ENCODE peak calls at places on chromosomes 7 and 10, in five cellular contexts. E is activated CD8-positive, alpha-beta T cell treated with anti-CD3 and anti-CD28 coated beads for 36 hours; F is mucosa of descending colon; Y is CD4-positive, alpha-beta T cell; I is upper lobe of right lung. X is an unnamed sample.

GRCh38 chr7:122316467-122317394 is 12.2 kb upstream of the FEZF1 start:
- ATAC-seq in Y (no peak), I (peak; percentile 40), F (peak; percentile 83), E (no peak), X (peak; percentile 44)

GRCh38 chr7:50531401-50531906 is 33.8 kb downstream of the DDC start:
- ATAC-seq in Y (peak; percentile 29), I (peak; percentile 58), F (peak; percentile 62), E (peak; percentile 61), X (no peak)

GRCh38 chr10:84214612-84215235 is 10.6 kb downstream of the LRIT2 start:
- ATAC-seq in Y (peak; percentile 75), F (peak; percentile 60), E (peak; percentile 80), I (peak; percentile 45), X (no peak)

GRCh38 chr7:34720289-34720688 is 62.3 kb downstream of the NPSR1 start:
- ATAC-seq in E (no peak), Y (no peak), F (no peak), I (no peak), X (no peak)

GRCh38 chr10:60827791-60828488 is 49.7 kb downstream of the CDK1 start:
- ATAC-seq in E (peak; percentile 30), I (peak; percentile 74), Y (no peak), F (no peak), X (peak; percentile 70)

GRCh38 chr7:72217151-72217550 is 195.0 kb downstream of the CALN1 start:
- ATAC-seq in Y (no peak), F (no peak), I (peak; percentile 21), E (no peak), X (no peak)

GRCh38 chr10:119250641-119251314 is 43.4 kb downstream of the GRK5 start:
- ATAC-seq in E (peak; percentile 40), F (no peak), Y (no peak), I (no peak), X (no peak)

GRCh38 chr7:84786073-84786472 is 400.8 kb downstream of the SEMA3D start:
- ATAC-seq in Y (no peak), I (no peak), F (no peak), E (no peak), X (no peak)

GRCh38 chr7:54932818-54933543 is 85.8 kb upstream of the EGFR start:
- ATAC-seq in E (no peak), F (peak; percentile 99), Y (no peak), I (peak; percentile 100), X (peak; percentile 96)

GRCh38 chr7:42292991-42293521 is 56.0 kb upstream of the GLI3 start:
- ATAC-seq in I (peak; percentile 90), Y (no peak), F (no peak), E (no peak), X (no peak)

GRCh38 chr7:44145419-44145968 is 4.4 kb upstream of the MYL7 start:
- ATAC-seq in I (no peak), E (peak; percentile 58), F (no peak), Y (peak; percentile 86), X (peak; percentile 36)

GRCh38 chr10:132448248-132448731 is 51.3 kb downstream of the PWWP2B start:
- ATAC-seq in E (peak; percentile 28), I (peak; percentile 75), F (peak; percentile 65), Y (no peak), X (peak; percentile 51)

GRCh38 chr7:70238171-70238575 is 639.9 kb downstream of the AUTS2 start:
- ATAC-seq in I (peak; percentile 67), E (no peak), Y (no peak), F (no peak), X (no peak)

GRCh38 chr10:69409176-69409495 is 7.6 kb downstream of the TACR2 start:
- ATAC-seq in E (no peak), Y (no peak), I (no peak), F (no peak), X (no peak)

GRCh38 chr10:69409968-69410367 is 6.8 kb downstream of the TACR2 start:
- ATAC-seq in Y (no peak), E (no peak), F (no peak), I (no peak), X (no peak)

GRCh38 chr10:69407621-69408301 is 9.0 kb downstream of the TACR2 start:
- ATAC-seq in Y (no peak), I (no peak), E (no peak), F (no peak), X (no peak)

GRCh38 chr10:69406816-69407580 is 9.7 kb downstream of the TACR2 start:
- ATAC-seq in E (no peak), Y (no peak), F (no peak), I (no peak), X (no peak)

GRCh38 chr10:69408318-69409175 is 8.2 kb downstream of the TACR2 start:
- ATAC-seq in E (peak; percentile 89), Y (peak; percentile 92), F (peak; percentile 91), I (peak; percentile 93), X (peak; percentile 87)
- TF ChIP-seq CTCF in E (peak; percentile 82), Y (peak; percentile 73), F (peak; percentile 86), I (peak; percentile 81), X (peak; percentile 60)

GRCh38 chr7:101217388-101218235 is at the start of the genes PLOD3 and ZNHIT1:
- ATAC-seq in I (peak; percentile 92), Y (peak; percentile 81), E (peak; percentile 89), F (peak; percentile 87), X (peak; percentile 94)

GRCh38 chr7:101216001-101216859 is 1.2 kb downstream of the PLOD3 start:
- ATAC-seq in F (peak; percentile 7), E (no peak), I (peak; percentile 8), Y (no peak), X (no peak)

GRCh38 chr7:101220295-101220694 is 2.3 kb downstream of the ZNHIT1 start:
- ATAC-seq in Y (no peak), E (no peak), F (no peak), I (no peak), X (no peak)

GRCh38 chr7:101218236-101219130 is 518 bp downstream of the ZNHIT1 start:
- ATAC-seq in E (peak; percentile 10), I (no peak), F (peak; percentile 42), Y (peak; percentile 8), X (no peak)

GRCh38 chr7:101216860-101217387 is 457 bp downstream of the PLOD3 start:
- ATAC-seq in E (peak; percentile 2), Y (no peak), I (no peak), F (no peak), X (no peak)
- TF ChIP-seq CTCF in E (no peak), Y (no peak), I (no peak), F (no peak), X (no peak)

DNA sequence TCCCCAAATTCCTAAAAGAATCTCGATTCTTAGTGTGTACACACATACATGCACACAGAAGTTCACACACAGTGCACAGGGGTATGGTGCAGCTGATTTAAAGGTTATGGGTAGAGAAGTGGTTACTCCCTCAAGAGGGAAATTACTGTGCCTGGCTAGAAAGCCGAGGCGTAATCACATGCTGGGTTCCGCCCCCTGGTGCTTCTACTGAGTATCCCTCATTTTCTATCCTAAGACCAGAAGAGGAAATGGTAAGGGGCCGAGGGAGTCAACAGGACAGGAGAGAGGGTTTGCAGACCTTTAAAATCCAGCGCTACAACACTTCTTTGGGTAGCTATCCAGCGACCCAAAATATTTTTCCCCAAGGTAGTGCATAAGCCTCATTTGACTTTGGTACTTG is 147.3 kb upstream of the TMEM196 start:
- ATAC-seq in F (no peak), E (no peak), I (no peak), Y (no peak), X (no peak)
- TF ChIP-seq CTCF in F (no peak), E (no peak), I (no peak), Y (no peak), X (no peak)

GRCh38 chr7:24005517-24005916 is 278.5 kb upstream of the NPY start:
- ATAC-seq in Y (no peak), F (no peak), I (no peak), E (no peak), X (no peak)
- TF ChIP-seq CTCF in Y (no peak), F (no peak), I (no peak), E (no peak), X (no peak)

GRCh38 chr10:127757033-127757432 is 20.0 kb downstream of the FOXI2 start:
- ATAC-seq in F (no peak), I (no peak), E (no peak), Y (no peak), X (no peak)
- TF ChIP-seq CTCF in F (no peak), I (no peak), E (no peak), Y (no peak), X (no peak)

GRCh38 chr7:47988496-47989386 is 9.3 kb upstream of the HUS1 start:
- ATAC-seq in Y (no peak), E (no peak), F (no peak), I (no peak), X (no peak)
- TF ChIP-seq CTCF in Y (peak; percentile 13), E (peak; percentile 32), F (no peak), I (peak; percentile 28), X (no peak)

GRCh38 chr7:139359366-139360209 is at the start of gene LUC7L2:
- ATAC-seq in F (peak; percentile 95), Y (peak; percentile 72), I (peak; percentile 97), E (peak; percentile 76), X (peak; percentile 95)
- TF ChIP-seq CTCF in F (no peak), Y (no peak), I (no peak), E (no peak), X (peak; percentile 26)

DNA sequence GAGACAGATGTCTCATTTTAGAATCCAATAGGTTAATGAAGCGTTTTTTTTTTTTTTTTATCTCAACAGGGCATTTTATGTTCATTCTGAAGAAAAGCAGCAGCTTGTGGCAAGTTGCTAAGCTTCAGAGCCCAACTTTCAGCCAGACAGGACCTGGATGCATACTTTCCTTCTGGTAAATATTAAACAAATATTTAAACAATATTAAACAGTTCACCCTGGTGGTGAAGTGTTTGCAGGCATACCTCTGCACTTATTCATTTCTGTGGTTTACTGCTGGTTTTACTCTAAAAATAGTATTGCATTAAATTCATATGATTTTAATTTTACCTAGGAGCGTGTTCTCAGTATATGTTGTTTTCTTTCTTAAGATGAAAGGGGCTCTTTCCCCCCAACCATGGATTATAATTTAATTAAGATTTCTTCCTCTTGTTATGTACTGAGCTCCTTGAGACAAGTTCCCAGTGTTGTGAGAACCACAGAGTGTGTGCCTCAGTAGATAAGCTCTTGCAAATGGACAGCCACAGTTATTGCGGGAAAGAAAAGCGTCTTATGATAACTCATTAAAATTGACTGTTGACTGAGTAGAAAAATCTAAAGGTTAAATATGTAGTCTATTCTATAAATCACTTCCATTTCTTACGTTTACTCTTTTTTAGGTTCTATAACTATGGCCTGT is 155.8 kb downstream of the MALRD1 start:
- ATAC-seq in E (no peak), Y (no peak), I (peak; percentile 74), F (no peak), X (no peak)
- TF ChIP-seq CTCF in E (no peak), Y (no peak), I (no peak), F (no peak), X (no peak)

DNA sequence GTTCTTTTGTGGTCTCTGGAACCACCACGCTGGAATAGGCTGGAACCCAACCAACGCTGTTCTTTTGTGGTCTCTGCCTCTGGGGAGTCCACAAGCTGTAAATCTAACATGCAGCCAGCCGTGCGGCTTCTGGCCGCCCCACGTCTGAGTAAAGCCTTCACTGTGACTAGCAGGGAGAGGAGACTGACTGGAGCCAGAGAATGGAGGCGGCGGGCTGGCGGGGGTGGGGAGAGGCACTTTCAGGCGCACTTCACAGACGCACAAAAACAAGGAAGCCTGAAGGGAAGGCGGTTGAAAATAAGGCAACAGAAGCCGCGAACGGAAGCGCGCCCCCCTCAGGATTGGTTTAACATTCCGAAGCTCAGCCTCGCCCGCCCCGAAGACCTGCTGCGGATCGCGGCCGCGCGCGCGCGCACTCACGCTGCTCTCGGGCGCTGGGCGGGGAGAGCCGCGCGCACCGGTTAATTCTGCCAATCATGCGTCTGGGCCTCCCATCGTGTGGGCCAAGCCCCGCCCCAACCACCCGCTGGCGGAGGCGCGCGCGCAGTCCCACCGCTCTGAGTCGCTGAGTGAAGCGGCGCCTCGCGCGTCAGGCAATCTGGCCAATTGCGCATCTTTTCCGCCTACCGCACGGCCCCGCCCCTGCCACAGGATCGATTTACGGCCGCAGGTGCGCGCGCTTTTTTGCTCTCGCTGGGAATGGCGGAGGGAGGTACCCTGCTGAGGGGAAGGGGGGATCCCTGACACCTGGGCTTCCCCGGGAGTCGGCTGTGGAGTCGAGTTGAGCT is at the start of gene SFR1:
- ATAC-seq in E (peak; percentile 95), I (peak; percentile 98), Y (peak; percentile 89), F (peak; percentile 94), X (peak; percentile 95)
- TF ChIP-seq CTCF in E (peak; percentile 37), I (peak; percentile 67), Y (peak; percentile 58), F (peak; percentile 41), X (peak; percentile 78)

X was measured in gastroesophageal sphincter.